ENCODE peak calls at places on chromosomes 3 and 15, in five cellular contexts. P is GM12865, I is RWPE1, S is progenitor cell of endocrine pancreas, V is pancreas. X is an unnamed sample.

GRCh38 chr3:132285620-132285945 is 31.6 kb upstream of the ACP3 start:
- DNase-seq in P (no peak), I (no peak), S (no peak), V (peak; percentile 15), X (no peak)

GRCh38 chr3:150989208-150989607 is 16.7 kb upstream of the CLRN1 start:
- DNase-seq in P (no peak), I (no peak), S (no peak), V (no peak), X (no peak)

GRCh38 chr3:39385456-39386098 is 2.4 kb downstream of the SLC25A38 start:
- DNase-seq in P (no peak), I (no peak), S (no peak), V (no peak), X (peak; percentile 27)

GRCh38 chr3:182979103-182979697 is 1.1 kb downstream of the DCUN1D1 start:
- DNase-seq in P (peak; percentile 40), I (no peak), S (no peak), V (no peak), X (no peak)

GRCh38 chr15:71201471-71201870 is 86.2 kb downstream of the THSD4 start:
- DNase-seq in P (no peak), I (no peak), S (no peak), V (no peak), X (no peak)

GRCh38 chr15:86316699-86317378 is 237.2 kb downstream of the AGBL1 start:
- DNase-seq in P (no peak), I (no peak), S (no peak), V (no peak), X (no peak)

GRCh38 chr3:149042766-149043386 is 43.5 kb downstream of the HLTF start:
- DNase-seq in P (peak; percentile 50), I (no peak), S (no peak), V (no peak), X (no peak)

GRCh38 chr3:39810647-39811161 is 1.3 kb downstream of the MYRIP start:
- DNase-seq in P (no peak), I (no peak), S (no peak), V (no peak), X (peak; percentile 7)

GRCh38 chr15:51051776-51052175 is 42.9 kb downstream of the TNFAIP8L3 start:
- DNase-seq in P (no peak), I (no peak), S (no peak), V (no peak), X (no peak)

GRCh38 chr3:160286231-160286630 is 61.0 kb downstream of the C3orf80 start:
- DNase-seq in P (no peak), I (no peak), S (no peak), V (no peak), X (no peak)

GRCh38 chr3:185958626-185959025 is 20.8 kb upstream of the TRA2B start:
- DNase-seq in P (no peak), I (no peak), S (no peak), V (no peak), X (no peak)

GRCh38 chr15:48285329-48286214 is 45.7 kb upstream of the DUT start:
- DNase-seq in P (peak; percentile 81), I (peak; percentile 72), S (peak; percentile 49), V (peak; percentile 68), X (peak; percentile 61)

GRCh38 chr3:1195922-1196321 is 103.1 kb downstream of the CNTN6 start:
- DNase-seq in P (no peak), I (no peak), S (no peak), V (no peak), X (no peak)

GRCh38 chr3:126982125-126982521 is 792 bp upstream of the PLXNA1 start:
- DNase-seq in P (peak; percentile 75), I (no peak), S (no peak), V (no peak), X (peak; percentile 76)

GRCh38 chr3:6528951-6529350 is 332.0 kb upstream of the GRM7 start:
- DNase-seq in P (peak; percentile 34), I (no peak), S (no peak), V (no peak), X (no peak)

GRCh38 chr15:39181901-39182300 is 399.0 kb upstream of the THBS1 start:
- DNase-seq in P (no peak), I (no peak), S (no peak), V (no peak), X (no peak)

GRCh38 chr3:116192464-116192863 is 252.8 kb downstream of the LSAMP start:
- DNase-seq in P (no peak), I (no peak), S (no peak), V (no peak), X (no peak)

GRCh38 chr3:153372326-153372725 is 210.3 kb downstream of the RAP2B start:
- DNase-seq in P (no peak), I (peak; percentile 65), S (no peak), V (no peak), X (no peak)

GRCh38 chr3:47578691-47579632 is at the start of gene CSPG5:
- DNase-seq in P (no peak), I (no peak), S (peak; percentile 30), V (peak; percentile 35), X (peak; percentile 27)

GRCh38 chr3:196499061-196499460 is 4.5 kb downstream of the RNF168 start:
- DNase-seq in P (no peak), I (no peak), S (no peak), V (no peak), X (no peak)

GRCh38 chr3:197083486-197083885 is 53.9 kb upstream of the MELTF start:
- DNase-seq in P (no peak), I (peak; percentile 53), S (no peak), V (no peak), X (peak; percentile 64)

GRCh38 chr3:62888180-62888579 is 13.0 kb upstream of the CADPS start:
- DNase-seq in P (no peak), I (no peak), S (no peak), V (no peak), X (no peak)

GRCh38 chr3:74067296-74067695 is 442.6 kb upstream of the PDZRN3 start:
- DNase-seq in P (no peak), I (no peak), S (no peak), V (peak; percentile 22), X (no peak)

GRCh38 chr3:42688487-42689420 is 3.4 kb downstream of the KLHL40 start:
- DNase-seq in P (no peak), I (no peak), S (no peak), V (no peak), X (no peak)

GRCh38 chr3:15601399-15602145 is at the start of the genes BTD and HACL1:
- DNase-seq in P (peak; percentile 100), I (peak; percentile 91), S (peak; percentile 96), V (peak; percentile 98), X (peak; percentile 99)

GRCh38 chr15:74315626-74316025 is 51.8 kb downstream of the CYP11A1 start:
- DNase-seq in P (peak; percentile 86), I (no peak), S (no peak), V (no peak), X (peak; percentile 83)

GRCh38 chr3:110487840-110488239 is 583.8 kb upstream of the NECTIN3 start:
- DNase-seq in P (no peak), I (no peak), S (no peak), V (no peak), X (no peak)

GRCh38 chr3:40044487-40044886 is 235.1 kb downstream of the MYRIP start:
- DNase-seq in P (no peak), I (peak; percentile 86), S (no peak), V (no peak), X (no peak)

GRCh38 chr15:22845289-22845900 is 6.9 kb downstream of the NIPA2 start:
- DNase-seq in P (no peak), I (no peak), S (no peak), V (no peak), X (no peak)

GRCh38 chr3:168506589-168506988 is 410.9 kb upstream of the GOLIM4 start:
- DNase-seq in P (no peak), I (no peak), S (no peak), V (no peak), X (no peak)

GRCh38 chr3:168514252-168514651 is 418.5 kb upstream of the GOLIM4 start:
- DNase-seq in P (no peak), I (no peak), S (no peak), V (no peak), X (no peak)

GRCh38 chr3:168512802-168513201 is 417.1 kb upstream of the GOLIM4 start:
- DNase-seq in P (no peak), I (no peak), S (no peak), V (no peak), X (no peak)

DNA sequence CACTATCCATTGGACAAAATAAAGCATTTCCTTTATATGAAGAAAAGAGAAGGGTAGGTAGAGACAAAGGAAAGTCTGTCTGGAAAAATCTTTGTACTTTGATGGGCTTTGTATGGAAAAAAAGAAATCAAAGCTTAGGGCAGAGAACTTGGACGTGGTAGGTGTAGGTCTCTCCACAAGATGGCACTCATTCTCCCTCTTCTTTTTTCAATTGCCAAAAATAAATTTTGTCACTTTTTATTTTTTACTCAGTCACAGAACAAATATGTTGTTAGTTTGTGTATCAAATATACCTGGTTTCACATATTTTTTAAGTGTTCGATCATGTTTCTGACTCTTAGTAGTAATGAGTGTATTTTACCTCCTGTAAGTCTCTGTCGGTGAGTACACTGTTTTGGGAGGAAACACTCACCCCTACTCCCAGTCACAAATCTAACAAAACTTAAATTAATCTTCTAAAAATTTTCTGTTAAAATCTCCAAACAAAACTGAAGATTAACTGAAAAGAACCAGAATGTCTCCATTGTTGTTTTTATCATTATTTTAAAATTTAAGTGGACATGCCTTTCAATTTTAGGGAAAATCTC is 415.8 kb upstream of the GOLIM4 start:
- DNase-seq in P (peak; percentile 36), I (no peak), S (no peak), V (no peak), X (no peak)
- TF ChIP-seq CTCF in P (peak; percentile 46), I (no peak), S (peak; percentile 75), V (peak; percentile 17), X (peak; percentile 20)

GRCh38 chr3:165256554-165256953 is 60.4 kb upstream of the SLITRK3 start:
- DNase-seq in P (no peak), I (no peak), S (no peak), V (no peak), X (no peak)
- TF ChIP-seq CTCF in P (no peak), I (no peak), S (no peak), V (no peak), X (no peak)

GRCh38 chr3:21017115-21017852 is 733.7 kb downstream of the ZNF385D start:
- DNase-seq in P (peak; percentile 8), I (peak; percentile 74), S (no peak), V (no peak), X (no peak)
- TF ChIP-seq CTCF in P (peak; percentile 37), I (no peak), S (peak; percentile 11), V (no peak), X (no peak)

DNA sequence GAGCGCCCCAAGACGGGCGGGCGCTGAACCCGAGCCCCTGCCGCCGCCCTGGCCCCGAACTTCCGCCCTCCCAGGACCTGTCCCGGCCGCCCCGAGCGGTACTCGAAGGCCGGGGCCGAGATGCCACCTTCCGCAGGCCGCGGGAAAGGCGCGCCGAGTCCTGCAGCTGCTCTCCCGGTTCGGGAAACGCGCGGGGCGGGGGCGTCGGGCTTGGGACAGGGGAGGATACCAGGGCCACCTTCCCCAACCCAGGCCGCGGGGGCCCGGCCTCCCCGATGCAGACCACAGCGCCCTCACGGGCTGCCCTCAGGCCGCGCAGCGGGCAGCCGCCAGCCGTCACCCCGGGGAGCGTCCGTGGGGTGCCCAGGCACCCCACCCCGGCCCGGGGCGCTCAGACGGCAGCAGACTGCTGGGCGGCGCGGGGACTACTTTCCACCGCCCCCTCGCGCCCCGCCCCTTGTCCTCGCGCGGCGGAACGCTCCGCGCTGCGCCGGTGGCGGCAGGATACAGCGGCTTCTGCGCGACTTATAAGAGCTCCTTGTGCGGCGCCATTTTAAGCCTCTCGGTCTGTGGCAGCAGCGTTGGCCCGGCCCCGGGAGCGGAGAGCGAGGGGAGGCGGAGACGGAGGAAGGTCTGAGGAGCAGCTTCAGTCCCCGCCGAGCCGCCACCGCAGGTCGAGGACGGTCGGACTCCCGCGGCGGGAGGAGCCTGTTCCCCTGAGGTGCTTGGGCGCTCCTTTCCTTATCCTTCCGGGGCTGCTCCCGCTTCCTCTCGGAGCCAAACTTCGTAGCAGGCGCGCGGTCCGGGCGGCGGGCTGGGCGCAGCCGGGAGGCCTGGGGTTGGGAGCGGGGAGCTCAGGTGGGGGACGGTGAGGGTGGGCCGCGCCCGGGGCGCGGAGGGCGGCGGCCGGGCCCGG is at the start of gene CTNNB1:
- DNase-seq in P (peak; percentile 98), I (peak; percentile 56), S (peak; percentile 91), V (peak; percentile 94), X (peak; percentile 90)
- TF ChIP-seq CTCF in P (no peak), I (peak; percentile 27), S (peak; percentile 18), V (no peak), X (no peak)

X was measured in activated CD8-positive, alpha-beta T cell treated with anti-CD3 and anti-CD28 coated beads for 36 hours.